ENCODE peak calls at places on chromosome 19, in seven cellular contexts. A is lower lobe of right lung; O is esophagus muscularis mucosa; H is transverse colon; Z is effector memory CD4-positive, alpha-beta T cell; U is mammary epithelial cell; N is stomach. D is an unnamed sample.
A peak's percentile ranks its signal among the peaks of the same experiment; 100 is the strongest.

GRCh38 chr19:51783373-51783772 is 11.6 kb upstream of the FPR3 start:
- DNase-seq in U (peak; percentile 78), Z (no peak), A (no peak), N (no peak), O (peak; percentile 17), H (no peak), D (no peak)

GRCh38 chr19:7506385-7507328 is 9.2 kb upstream of the ZNF358 start:
- DNase-seq in H (peak; percentile 94), U (peak; percentile 72), A (peak; percentile 96), O (no peak), N (peak; percentile 86), Z (peak; percentile 22), D (no peak)

GRCh38 chr19:31913103-31913710 is 432.2 kb upstream of the ZNF507 start:
- DNase-seq in Z (no peak), H (no peak), U (no peak), A (no peak), O (peak; percentile 72), N (no peak), D (no peak)

GRCh38 chr19:44925114-44925891 is 10.9 kb downstream of the APOC1 start:
- DNase-seq in U (no peak), N (peak; percentile 52), A (peak; percentile 83), H (peak; percentile 74), O (no peak), Z (no peak), D (no peak)

GRCh38 chr19:5691205-5691929 is 1.3 kb downstream of the RPL36 start:
- DNase-seq in H (peak; percentile 78), O (no peak), N (peak; percentile 66), U (peak; percentile 52), Z (peak; percentile 27), A (peak; percentile 66), D (peak; percentile 28)

GRCh38 chr19:51375504-51376221 is 3.2 kb upstream of the NKG7 start:
- DNase-seq in N (no peak), Z (peak; percentile 25), A (no peak), U (no peak), O (no peak), H (no peak), D (peak; percentile 50)

GRCh38 chr19:4589579-4590410 is 30.3 kb upstream of the SEMA6B start:
- DNase-seq in A (no peak), U (no peak), O (no peak), H (no peak), Z (no peak), N (no peak), D (no peak)

GRCh38 chr19:39582891-39583625 is 19.3 kb upstream of the LGALS13 start:
- DNase-seq in U (no peak), Z (no peak), A (no peak), O (no peak), N (no peak), H (no peak), D (no peak)

GRCh38 chr19:40461669-40462221 is 3.8 kb downstream of the BLVRB start:
- DNase-seq in A (peak; percentile 78), U (no peak), N (no peak), Z (no peak), O (no peak), H (peak; percentile 43), D (no peak)

GRCh38 chr19:23887642-23888041 is 27.0 kb upstream of the ZNF726 start:
- DNase-seq in Z (no peak), N (peak; percentile 44), H (peak; percentile 70), A (no peak), U (peak; percentile 25), O (no peak), D (no peak)

GRCh38 chr19:23882493-23882892 is 32.2 kb upstream of the ZNF726 start:
- DNase-seq in A (no peak), H (peak; percentile 26), U (no peak), Z (no peak), N (peak; percentile 56), O (no peak), D (no peak)

DNA sequence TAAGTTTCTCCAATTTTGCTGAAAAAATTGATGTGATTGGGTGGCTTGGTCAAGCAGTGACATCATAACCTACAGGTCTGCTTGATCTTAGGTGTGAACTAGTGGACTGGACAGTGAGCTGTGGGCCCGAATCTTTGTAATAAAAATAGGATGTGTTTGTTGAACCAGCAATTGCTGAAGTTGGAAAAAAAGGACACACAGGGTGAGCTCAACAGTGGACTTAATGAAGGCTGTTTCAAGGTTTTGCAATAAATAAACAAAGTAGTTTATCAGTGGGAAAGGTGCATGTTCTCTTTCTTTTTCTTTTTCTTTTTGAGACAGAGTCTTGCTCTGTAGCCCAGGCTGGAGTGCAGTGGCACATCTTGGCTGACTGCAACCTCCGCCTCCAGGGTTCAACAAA is 30.3 kb upstream of the ZNF726 start:
- DNase-seq in U (no peak), H (no peak), Z (no peak), N (no peak), O (no peak), A (no peak), D (no peak)
- H3K27me3 ChIP-seq in U (no peaks in the 10 kb centered on the region), H (no peaks in the 10 kb centered on the region), Z (no peaks in the 10 kb centered on the region), N (no peaks in the 10 kb centered on the region), O (no peaks in the 10 kb centered on the region), A (no peaks in the 10 kb centered on the region), D (no peaks in the 10 kb centered on the region)

GRCh38 chr19:38252385-38252784 is 3.8 kb downstream of the PPP1R14A start:
- DNase-seq in Z (no peak), O (no peak), N (no peak), H (no peak), A (no peak), U (no peak), D (no peak)

GRCh38 chr19:38252935-38253691 is 3.1 kb downstream of the PPP1R14A start:
- DNase-seq in A (peak; percentile 60), H (no peak), O (peak; percentile 91), U (no peak), N (peak; percentile 42), Z (no peak), D (no peak)

GRCh38 chr19:38251564-38252051 is 4.6 kb downstream of the PPP1R14A start:
- DNase-seq in H (no peak), U (peak; percentile 68), N (no peak), A (no peak), Z (no peak), O (no peak), D (no peak)

GRCh38 chr19:38255759-38256052 is 468 bp downstream of the PPP1R14A start:
- DNase-seq in N (no peak), H (no peak), O (no peak), Z (no peak), A (no peak), U (no peak), D (no peak)

DNA sequence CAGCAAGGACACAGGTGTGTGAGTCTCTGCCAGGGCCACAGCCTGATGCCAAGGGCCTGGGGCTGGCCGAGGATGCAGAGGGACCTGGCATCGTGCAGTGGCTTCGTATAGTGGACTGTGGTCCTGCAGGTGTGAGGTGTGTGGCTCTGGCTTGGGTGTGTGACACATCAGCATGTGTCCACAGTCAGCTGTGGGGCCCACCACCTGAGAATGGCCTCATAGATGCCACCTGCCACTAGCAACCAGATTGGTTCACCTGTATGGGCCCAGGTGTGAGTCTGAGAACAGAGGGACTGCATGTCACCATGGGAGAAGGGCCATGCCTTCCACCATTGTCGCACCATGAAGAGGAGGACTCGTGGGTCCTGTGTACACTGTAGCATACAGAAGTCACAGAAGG is 2.4 kb downstream of the PPP1R14A start:
- DNase-seq in N (no peak), O (no peak), A (no peak), H (no peak), U (no peak), Z (no peak), D (no peak)
- H3K4me1 ChIP-seq in N (peaks cover 73% of the 10 kb centered on the region), O (peaks cover 72% of the 10 kb centered on the region), A (peaks cover 28% of the 10 kb centered on the region), H (peaks cover 65% of the 10 kb centered on the region), U (peaks cover 33% of the 10 kb centered on the region), Z (peaks cover 5% of the 10 kb centered on the region), D (no peaks in the 10 kb centered on the region)

DNA sequence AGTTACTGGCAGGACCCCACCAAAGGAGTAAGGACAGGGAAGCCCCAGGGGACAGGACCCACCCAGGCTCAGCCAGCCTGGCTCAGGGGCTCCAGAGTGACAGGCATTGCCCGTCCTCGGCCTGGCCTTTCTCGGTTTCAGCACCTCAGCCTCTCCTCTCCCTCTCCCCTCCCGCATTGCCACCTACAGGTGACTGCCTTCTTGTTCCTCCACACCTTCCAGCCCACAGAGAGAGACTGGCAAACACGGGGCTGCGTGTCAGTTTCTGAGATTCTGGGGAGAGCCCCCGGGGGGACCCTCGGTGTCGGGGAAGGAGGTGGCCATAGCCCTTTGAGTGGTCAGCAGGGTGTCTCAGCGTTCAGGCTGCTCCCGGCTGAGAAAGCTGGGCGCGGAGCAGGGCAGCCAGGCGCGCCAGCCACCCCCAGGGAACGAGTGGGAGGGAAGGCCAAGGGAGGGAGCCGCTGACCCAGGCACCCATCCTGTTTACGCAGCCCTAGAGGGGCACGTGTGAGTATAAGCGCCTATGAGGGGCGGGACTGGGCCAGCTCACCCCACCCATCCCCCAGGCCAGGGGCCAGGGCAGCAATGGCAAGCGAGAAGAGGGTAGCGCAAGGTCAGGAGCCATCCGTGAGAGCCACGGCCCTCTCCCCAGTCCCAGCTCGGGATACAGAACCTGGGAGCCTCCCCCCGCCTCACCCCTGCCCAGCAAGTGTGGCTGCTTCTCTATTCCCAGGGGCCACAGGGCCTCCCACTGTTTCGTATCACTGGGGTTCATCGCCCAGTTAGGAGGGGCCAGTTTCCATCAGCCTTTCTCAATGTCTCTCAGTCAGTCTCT is 743 bp upstream of the DMKN start:
- DNase-seq in O (no peak), A (no peak), H (no peak), Z (no peak), N (no peak), U (no peak), D (no peak)
- H3K27me3 ChIP-seq in O (no peaks in the 10 kb centered on the region), A (peaks cover 24% of the 10 kb centered on the region), H (peaks cover 54% of the 10 kb centered on the region), Z (no peaks in the 10 kb centered on the region), N (no peaks in the 10 kb centered on the region), U (no peaks in the 10 kb centered on the region), D (peaks cover 4% of the 10 kb centered on the region)

GRCh38 chr19:1856345-1856697 is 7.1 kb downstream of the KLF16 start:
- DNase-seq in N (no peak), U (no peak), O (no peak), H (no peak), Z (no peak), A (no peak), D (no peak)
- H3K4me1 ChIP-seq in N (peaks cover 100% of the 10 kb centered on the region), U (peaks cover 83% of the 10 kb centered on the region), O (peaks cover 100% of the 10 kb centered on the region), H (peaks cover 96% of the 10 kb centered on the region), Z (peaks cover 85% of the 10 kb centered on the region), A (peaks cover 92% of the 10 kb centered on the region), D (peaks cover 75% of the 10 kb centered on the region)

DNA sequence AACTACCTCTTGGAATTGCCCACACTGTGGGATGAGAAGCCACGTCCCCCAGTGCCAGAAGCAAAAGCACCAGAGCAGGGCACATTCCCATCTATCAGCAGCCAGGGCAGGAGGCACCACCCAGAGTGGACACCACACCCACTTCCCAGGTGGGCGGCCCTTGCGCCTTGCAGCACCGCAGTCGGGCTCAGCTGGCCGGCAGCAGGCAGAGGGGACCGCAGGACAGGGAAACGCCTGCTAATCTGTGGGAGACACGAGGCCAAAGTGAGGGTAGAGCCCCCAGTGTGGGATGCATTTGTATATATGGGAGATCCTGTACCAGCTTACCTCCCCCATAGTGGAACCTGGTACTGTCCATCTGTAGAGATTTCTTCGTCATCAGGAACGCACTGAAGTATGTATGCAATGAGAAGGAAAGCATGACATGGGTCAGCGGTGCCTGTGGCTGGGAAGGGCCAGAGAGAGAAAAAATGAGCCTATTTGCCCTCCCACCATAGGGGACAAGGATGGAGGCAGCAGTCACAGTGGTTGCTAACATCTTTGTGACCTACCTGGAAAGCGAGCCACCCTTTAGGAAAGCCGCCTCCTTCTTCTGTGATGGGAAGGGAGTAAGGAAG is 30.9 kb upstream of the NPAS1 start:
- DNase-seq in U (no peak), Z (no peak), O (no peak), H (no peak), N (no peak), A (no peak), D (no peak)
- H3K27me3 ChIP-seq in U (no peaks in the 10 kb centered on the region), Z (no peaks in the 10 kb centered on the region), O (no peaks in the 10 kb centered on the region), H (no peaks in the 10 kb centered on the region), N (no peaks in the 10 kb centered on the region), A (no peaks in the 10 kb centered on the region), D (no peaks in the 10 kb centered on the region)

D was measured in CD8-positive, alpha-beta memory T cell.